ENCODE peak calls at places on chromosome 6, in seven cellular contexts. One of them, this sample, is unnamed.

GRCh38 chr6:169521825-169522224 is 180.0 kb downstream of the WDR27 start:
- DNase-seq in AG04450: no peak
- DNase-seq in keratinocyte: no peak
- DNase-seq in CD8-positive, alpha-beta T cell: no peak
- DNase-seq in ovary: no peak
- DNase-seq in psoas muscle: no peak
- DNase-seq in fibroblast of lung: no peak
- DNase-seq in this sample: no peak

GRCh38 chr6:142822882-142823578 is 121.9 kb downstream of the HIVEP2 start:
- DNase-seq in AG04450: no peak
- DNase-seq in keratinocyte: no peak
- DNase-seq in CD8-positive, alpha-beta T cell: no peak
- DNase-seq in ovary: no peak
- DNase-seq in psoas muscle: peak; percentile 51
- DNase-seq in fibroblast of lung: no peak
- DNase-seq in this sample: no peak

GRCh38 chr6:48985025-48985424 is 478.0 kb downstream of the MMUT start:
- DNase-seq in AG04450: peak; percentile 20
- DNase-seq in keratinocyte: no peak
- DNase-seq in CD8-positive, alpha-beta T cell: no peak
- DNase-seq in ovary: no peak
- DNase-seq in psoas muscle: no peak
- DNase-seq in fibroblast of lung: peak; percentile 59
- DNase-seq in this sample: no peak

GRCh38 chr6:24818346-24818745 is 19.6 kb upstream of the ARMH2 start:
- DNase-seq in AG04450: no peak
- DNase-seq in keratinocyte: no peak
- DNase-seq in CD8-positive, alpha-beta T cell: no peak
- DNase-seq in ovary: no peak
- DNase-seq in psoas muscle: no peak
- DNase-seq in fibroblast of lung: no peak
- DNase-seq in this sample: no peak

GRCh38 chr6:40166963-40167362 is 232.7 kb upstream of the MOCS1 start:
- DNase-seq in AG04450: no peak
- DNase-seq in keratinocyte: no peak
- DNase-seq in CD8-positive, alpha-beta T cell: no peak
- DNase-seq in ovary: no peak
- DNase-seq in psoas muscle: no peak
- DNase-seq in fibroblast of lung: no peak
- DNase-seq in this sample: no peak

GRCh38 chr6:125639621-125640020 is 109.8 kb upstream of the HEY2 start:
- DNase-seq in AG04450: no peak
- DNase-seq in keratinocyte: no peak
- DNase-seq in CD8-positive, alpha-beta T cell: no peak
- DNase-seq in ovary: no peak
- DNase-seq in psoas muscle: no peak
- DNase-seq in fibroblast of lung: no peak
- DNase-seq in this sample: no peak

GRCh38 chr6:169048806-169049205 is 204.8 kb downstream of the THBS2 start:
- DNase-seq in AG04450: no peak
- DNase-seq in keratinocyte: no peak
- DNase-seq in CD8-positive, alpha-beta T cell: no peak
- DNase-seq in ovary: no peak
- DNase-seq in psoas muscle: no peak
- DNase-seq in fibroblast of lung: no peak
- DNase-seq in this sample: no peak

GRCh38 chr6:28446818-28447511 is 3.7 kb upstream of the ZSCAN23 start:
- DNase-seq in AG04450: no peak
- DNase-seq in keratinocyte: no peak
- DNase-seq in CD8-positive, alpha-beta T cell: no peak
- DNase-seq in ovary: no peak
- DNase-seq in psoas muscle: no peak
- DNase-seq in fibroblast of lung: peak; percentile 12
- DNase-seq in this sample: no peak

GRCh38 chr6:106997392-106998257 is 23.1 kb upstream of the CD24 start:
- DNase-seq in AG04450: peak; percentile 23
- DNase-seq in keratinocyte: peak; percentile 44
- DNase-seq in CD8-positive, alpha-beta T cell: peak; percentile 36
- DNase-seq in ovary: peak; percentile 26
- DNase-seq in psoas muscle: no peak
- DNase-seq in fibroblast of lung: peak; percentile 39
- DNase-seq in this sample: no peak

DNA sequence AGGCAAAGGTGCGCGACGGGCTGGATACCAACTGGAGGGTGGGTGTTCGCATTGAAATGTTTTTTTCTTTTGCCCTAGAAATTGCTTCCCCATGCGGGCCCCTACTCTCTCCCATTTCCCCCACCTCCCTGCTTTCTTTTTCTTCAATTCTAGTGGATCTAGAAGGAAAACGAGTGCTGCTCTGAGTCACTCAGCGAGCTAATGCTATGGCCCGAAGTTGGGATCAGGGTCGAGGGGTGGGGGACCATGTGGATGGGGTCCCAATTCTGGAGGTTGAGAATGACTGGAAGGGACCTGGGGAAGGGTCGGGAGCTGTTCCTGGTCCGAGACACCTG is 71.5 kb downstream of the SOX4 start:
- DNase-seq in AG04450: no peak
- DNase-seq in keratinocyte: no peak
- DNase-seq in CD8-positive, alpha-beta T cell: no peak
- DNase-seq in ovary: no peak
- DNase-seq in psoas muscle: no peak
- DNase-seq in fibroblast of lung: peak; percentile 22
- DNase-seq in this sample: no peak
- H3K4me3 ChIP-seq in AG04450: peak overlapping the region; percentile 81
- H3K4me3 ChIP-seq in keratinocyte: peak overlapping the region; percentile 70
- H3K4me3 ChIP-seq in CD8-positive, alpha-beta T cell: no peak overlapping the region
- H3K4me3 ChIP-seq in ovary: peak overlapping the region; percentile 76
- H3K4me3 ChIP-seq in psoas muscle: peak overlapping the region; percentile 67
- H3K4me3 ChIP-seq in fibroblast of lung: peak overlapping the region; percentile 61
- H3K4me3 ChIP-seq in this sample: no peak overlapping the region

DNA sequence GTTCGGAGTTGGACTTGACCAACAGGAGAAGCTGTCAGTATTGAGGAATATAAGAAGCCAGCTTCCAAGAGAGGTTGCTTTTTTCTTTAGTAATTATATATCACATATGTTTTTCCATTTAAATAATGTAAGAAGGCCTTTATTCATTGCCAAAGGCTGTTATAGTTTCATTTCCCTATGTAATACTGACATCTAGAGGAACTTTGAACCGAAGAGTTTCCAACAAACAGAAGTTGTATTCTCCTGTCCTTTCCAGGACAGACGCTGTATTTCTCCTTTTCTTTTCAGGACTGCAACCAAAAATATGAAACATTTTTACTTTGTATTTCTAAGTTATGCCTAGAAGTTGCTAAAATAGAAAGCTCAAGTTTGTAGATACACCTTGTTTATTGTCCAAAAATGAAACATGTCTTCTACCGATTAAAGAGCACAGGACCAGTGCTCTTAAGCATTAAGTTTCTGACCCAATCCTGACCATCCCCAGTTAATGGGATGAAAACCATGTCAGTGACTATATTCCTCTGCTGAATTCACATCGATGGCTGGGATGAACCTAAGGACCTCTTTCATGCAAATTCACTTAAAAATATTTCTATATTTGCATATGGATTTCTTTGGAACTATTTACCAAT is 55.1 kb downstream of the MYLK4 start:
- DNase-seq in AG04450: peak; percentile 7
- DNase-seq in keratinocyte: no peak
- DNase-seq in CD8-positive, alpha-beta T cell: no peak
- DNase-seq in ovary: no peak
- DNase-seq in psoas muscle: no peak
- DNase-seq in fibroblast of lung: peak; percentile 29
- DNase-seq in this sample: no peak
- TF ChIP-seq CTCF in AG04450: peak; percentile 48
- TF ChIP-seq CTCF in keratinocyte: no peak
- TF ChIP-seq CTCF in CD8-positive, alpha-beta T cell: no peak
- TF ChIP-seq CTCF in ovary: no peak
- TF ChIP-seq CTCF in psoas muscle: peak; percentile 54
- TF ChIP-seq CTCF in fibroblast of lung: peak; percentile 15
- TF ChIP-seq CTCF in this sample: peak; percentile 31

DNA sequence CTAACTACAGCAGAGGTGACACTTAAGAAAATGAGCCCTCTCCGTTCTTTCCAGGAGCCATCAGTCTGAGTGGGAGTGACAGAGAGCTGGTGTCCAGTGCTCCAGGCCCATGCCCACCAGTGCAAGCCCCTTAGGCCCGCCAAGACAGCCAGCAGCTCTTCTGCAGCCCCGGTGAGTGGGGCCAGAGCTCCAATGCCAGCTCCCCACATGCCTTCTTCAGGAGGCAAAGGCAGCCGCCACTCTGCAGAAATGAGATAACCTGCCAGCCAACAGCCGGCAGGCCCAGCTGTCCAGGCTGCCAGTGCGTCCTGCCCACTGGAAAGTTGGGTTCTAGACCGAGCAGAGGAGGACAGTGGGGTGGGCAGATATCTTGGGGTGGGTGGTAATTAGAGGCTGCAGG is 3.8 kb downstream of the GRM4 start:
- DNase-seq in AG04450: no peak
- DNase-seq in keratinocyte: no peak
- DNase-seq in CD8-positive, alpha-beta T cell: no peak
- DNase-seq in ovary: no peak
- DNase-seq in psoas muscle: peak; percentile 14
- DNase-seq in fibroblast of lung: no peak
- DNase-seq in this sample: no peak
- H3K27me3 ChIP-seq in AG04450: peaks cover 79% of the 10 kb centered on the region
- H3K27me3 ChIP-seq in keratinocyte: peaks cover 60% of the 10 kb centered on the region
- H3K27me3 ChIP-seq in CD8-positive, alpha-beta T cell: peaks cover 45% of the 10 kb centered on the region
- H3K27me3 ChIP-seq in ovary: no peaks in the 10 kb centered on the region
- H3K27me3 ChIP-seq in psoas muscle: peaks cover 31% of the 10 kb centered on the region
- H3K27me3 ChIP-seq in fibroblast of lung: peaks cover 51% of the 10 kb centered on the region
- H3K27me3 ChIP-seq in this sample: peaks cover 57% of the 10 kb centered on the region

DNA sequence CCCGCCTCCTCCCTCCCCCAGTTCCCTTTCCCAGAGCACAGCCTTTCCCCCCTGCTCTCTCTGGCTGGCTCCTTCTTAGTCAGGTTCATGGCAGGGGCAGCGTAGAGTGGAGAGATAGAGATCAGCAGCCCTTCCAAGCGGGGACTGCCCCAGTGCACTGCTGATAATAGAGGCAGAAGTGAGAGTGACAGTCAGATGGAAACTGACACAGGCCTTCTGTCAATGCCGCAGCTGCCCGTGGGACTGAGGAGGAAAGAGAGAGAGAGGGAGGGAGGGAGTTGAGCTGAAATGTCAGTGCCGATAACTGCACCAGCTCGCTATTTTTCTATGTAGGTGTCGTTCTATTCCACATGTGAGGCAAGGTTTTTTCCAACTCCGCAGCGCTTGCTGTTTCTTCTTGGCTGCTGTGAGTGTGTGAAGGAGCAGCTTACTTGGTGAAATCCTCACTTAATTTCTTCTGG is 386.2 kb upstream of the MMS22L start:
- DNase-seq in AG04450: no peak
- DNase-seq in keratinocyte: no peak
- DNase-seq in CD8-positive, alpha-beta T cell: no peak
- DNase-seq in ovary: no peak
- DNase-seq in psoas muscle: no peak
- DNase-seq in fibroblast of lung: peak; percentile 49
- DNase-seq in this sample: no peak
- H3K4me3 ChIP-seq in AG04450: peak overlapping the region; percentile 50
- H3K4me3 ChIP-seq in keratinocyte: no peak overlapping the region
- H3K4me3 ChIP-seq in CD8-positive, alpha-beta T cell: no peak overlapping the region
- H3K4me3 ChIP-seq in ovary: no peak overlapping the region
- H3K4me3 ChIP-seq in psoas muscle: peak overlapping the region; percentile 59
- H3K4me3 ChIP-seq in fibroblast of lung: peak overlapping the region; percentile 58
- H3K4me3 ChIP-seq in this sample: no peak overlapping the region

GRCh38 chr6:44338228-44339122 is 4.0 kb upstream of the SPATS1 start:
- DNase-seq in AG04450: peak; percentile 20
- DNase-seq in keratinocyte: peak; percentile 21
- DNase-seq in CD8-positive, alpha-beta T cell: peak; percentile 63
- DNase-seq in ovary: peak; percentile 49
- DNase-seq in psoas muscle: peak; percentile 66
- DNase-seq in fibroblast of lung: peak; percentile 35
- DNase-seq in this sample: no peak

GRCh38 chr6:44341095-44341890 is 1.2 kb upstream of the SPATS1 start:
- DNase-seq in AG04450: no peak
- DNase-seq in keratinocyte: no peak
- DNase-seq in CD8-positive, alpha-beta T cell: no peak
- DNase-seq in ovary: no peak
- DNase-seq in psoas muscle: no peak
- DNase-seq in fibroblast of lung: no peak
- DNase-seq in this sample: no peak

GRCh38 chr6:44342052-44342451 is 398 bp upstream of the SPATS1 start:
- DNase-seq in AG04450: no peak
- DNase-seq in keratinocyte: no peak
- DNase-seq in CD8-positive, alpha-beta T cell: no peak
- DNase-seq in ovary: peak; percentile 28
- DNase-seq in psoas muscle: no peak
- DNase-seq in fibroblast of lung: no peak
- DNase-seq in this sample: no peak

GRCh38 chr6:44339301-44339700 is 3.1 kb upstream of the SPATS1 start:
- DNase-seq in AG04450: no peak
- DNase-seq in keratinocyte: no peak
- DNase-seq in CD8-positive, alpha-beta T cell: no peak
- DNase-seq in ovary: no peak
- DNase-seq in psoas muscle: no peak
- DNase-seq in fibroblast of lung: no peak
- DNase-seq in this sample: no peak

GRCh38 chr6:44339763-44340625 is 2.5 kb upstream of the SPATS1 start:
- DNase-seq in AG04450: no peak
- DNase-seq in keratinocyte: peak; percentile 35
- DNase-seq in CD8-positive, alpha-beta T cell: no peak
- DNase-seq in ovary: no peak
- DNase-seq in psoas muscle: no peak
- DNase-seq in fibroblast of lung: peak; percentile 26
- DNase-seq in this sample: no peak
- TF ChIP-seq CTCF in AG04450: no peak
- TF ChIP-seq CTCF in keratinocyte: no peak
- TF ChIP-seq CTCF in CD8-positive, alpha-beta T cell: no peak
- TF ChIP-seq CTCF in ovary: no peak
- TF ChIP-seq CTCF in psoas muscle: no peak
- TF ChIP-seq CTCF in fibroblast of lung: no peak
- TF ChIP-seq CTCF in this sample: no peak

DNA sequence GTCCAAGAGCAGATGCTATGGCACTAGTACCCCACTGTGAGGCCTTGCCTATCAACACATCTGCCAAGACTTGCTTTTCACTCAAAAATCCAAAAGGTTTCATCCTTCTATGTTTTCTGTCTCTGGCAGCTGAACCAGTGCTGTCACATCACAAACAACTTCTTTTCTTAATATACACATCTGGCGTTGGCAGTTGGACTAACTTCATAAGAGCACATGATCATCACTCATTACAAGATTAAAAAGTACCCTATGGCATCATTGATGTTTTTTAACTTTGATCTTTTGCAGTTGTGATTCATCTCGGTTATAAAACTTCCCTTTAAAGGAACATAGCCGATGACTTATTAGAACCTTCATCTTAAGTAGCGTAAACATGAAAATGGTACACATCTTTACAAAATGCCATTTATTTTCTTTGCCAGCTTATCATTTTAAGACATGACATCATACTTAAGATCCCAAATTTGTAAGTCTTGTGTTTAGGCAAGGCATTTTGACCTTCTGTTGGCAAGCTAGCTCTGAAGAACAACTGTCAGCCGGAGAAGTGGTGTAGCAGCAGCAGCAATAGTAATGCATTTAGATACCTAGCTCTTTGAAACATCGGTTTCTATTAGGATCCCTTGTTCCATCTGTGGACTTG is 64.2 kb upstream of the SUPT3H start:
- DNase-seq in AG04450: no peak
- DNase-seq in keratinocyte: no peak
- DNase-seq in CD8-positive, alpha-beta T cell: no peak
- DNase-seq in ovary: no peak
- DNase-seq in psoas muscle: no peak
- DNase-seq in fibroblast of lung: peak; percentile 41
- DNase-seq in this sample: no peak
- H3K27me3 ChIP-seq in AG04450: no peaks in the 10 kb centered on the region
- H3K27me3 ChIP-seq in keratinocyte: no peaks in the 10 kb centered on the region
- H3K27me3 ChIP-seq in CD8-positive, alpha-beta T cell: no peaks in the 10 kb centered on the region
- H3K27me3 ChIP-seq in ovary: no peaks in the 10 kb centered on the region
- H3K27me3 ChIP-seq in psoas muscle: no peaks in the 10 kb centered on the region
- H3K27me3 ChIP-seq in fibroblast of lung: no peaks in the 10 kb centered on the region
- H3K27me3 ChIP-seq in this sample: no peaks in the 10 kb centered on the region

GRCh38 chr6:101400341-101400740 is 6.8 kb downstream of the GRIK2 start:
- DNase-seq in AG04450: no peak
- DNase-seq in keratinocyte: no peak
- DNase-seq in CD8-positive, alpha-beta T cell: no peak
- DNase-seq in ovary: no peak
- DNase-seq in psoas muscle: no peak
- DNase-seq in fibroblast of lung: no peak
- DNase-seq in this sample: no peak
- H3K4me3 ChIP-seq in AG04450: peak overlapping the region; percentile 67
- H3K4me3 ChIP-seq in keratinocyte: no peak overlapping the region
- H3K4me3 ChIP-seq in CD8-positive, alpha-beta T cell: no peak overlapping the region
- H3K4me3 ChIP-seq in ovary: no peak overlapping the region
- H3K4me3 ChIP-seq in psoas muscle: no peak overlapping the region
- H3K4me3 ChIP-seq in fibroblast of lung: no peak overlapping the region
- H3K4me3 ChIP-seq in this sample: no peak overlapping the region

This sample was measured in BJ.